ENCODE peak calls at places on chromosomes 11 and 22, in four cellular contexts. X, A, I and C are unnamed samples.

GRCh38 chr22:41697126-41697775 is 2.1 kb upstream of the MEI1 start:
- DNase-seq in X (peak; percentile 81), A (peak; percentile 57), I (peak; percentile 90), C (peak; percentile 87)

GRCh38 chr11:61057615-61058014 is 44.7 kb upstream of the CD5 start:
- DNase-seq in X (no peak), A (no peak), I (no peak), C (no peak)

GRCh38 chr22:40070701-40071100 is 75.9 kb downstream of the FAM83F start:
- DNase-seq in X (no peak), A (no peak), I (no peak), C (no peak)

GRCh38 chr11:3155216-3155615 is 9.9 kb downstream of the OSBPL5 start:
- DNase-seq in X (no peak), A (no peak), I (no peak), C (no peak)

GRCh38 chr22:49324527-49325491 is 502.9 kb downstream of the BRD1 start:
- DNase-seq in X (no peak), A (no peak), I (no peak), C (no peak)

GRCh38 chr11:133234883-133235282 is 297.4 kb downstream of the OPCML start:
- DNase-seq in X (no peak), A (no peak), I (no peak), C (no peak)

GRCh38 chr22:46791201-46791731 is 28.8 kb downstream of the TBC1D22A start:
- DNase-seq in X (no peak), A (no peak), I (no peak), C (no peak)

GRCh38 chr22:19659805-19660345 is 54.4 kb upstream of the SEPTIN5 start:
- DNase-seq in X (no peak), A (no peak), I (no peak), C (no peak)

GRCh38 chr11:135074397-135074998 is 662.5 kb upstream of the B3GAT1 start:
- DNase-seq in X (no peak), A (no peak), I (no peak), C (no peak)

GRCh38 chr11:114094516-114094915 is 35.0 kb downstream of the ZBTB16 start:
- DNase-seq in X (no peak), A (no peak), I (no peak), C (no peak)

GRCh38 chr11:115348404-115348803 is 155.8 kb downstream of the CADM1 start:
- DNase-seq in X (no peak), A (no peak), I (no peak), C (no peak)

GRCh38 chr11:596374-596773 is 19.4 kb downstream of the IRF7 start:
- DNase-seq in X (no peak), A (no peak), I (no peak), C (no peak)

GRCh38 chr22:48358886-48359612 is 1468.6 kb downstream of the BRD1 start:
- DNase-seq in X (no peak), A (no peak), I (no peak), C (no peak)

GRCh38 chr11:115920841-115921480 is 416.7 kb upstream of the CADM1 start:
- DNase-seq in X (no peak), A (no peak), I (no peak), C (no peak)

GRCh38 chr11:110182886-110183285 is 89.7 kb downstream of the ZC3H12C start:
- DNase-seq in X (no peak), A (no peak), I (no peak), C (no peak)

GRCh38 chr22:35589071-35589735 is 27.9 kb downstream of the MB start:
- DNase-seq in X (no peak), A (no peak), I (peak; percentile 31), C (no peak)

GRCh38 chr22:19174106-19175025 is 4.2 kb downstream of the SLC25A1 start:
- DNase-seq in X (peak; percentile 57), A (peak; percentile 15), I (peak; percentile 49), C (no peak)

GRCh38 chr11:44065851-44066731 is at the start of gene ACCS:
- DNase-seq in X (peak; percentile 51), A (peak; percentile 70), I (peak; percentile 85), C (peak; percentile 89)

GRCh38 chr22:18947905-18948304 is 11.8 kb upstream of the PRODH start:
- DNase-seq in X (no peak), A (no peak), I (no peak), C (no peak)

GRCh38 chr11:111097191-111097590 is 148.3 kb upstream of the POU2AF2 start:
- DNase-seq in X (peak; percentile 5), A (no peak), I (no peak), C (no peak)

GRCh38 chr11:60334005-60334620 is 7.1 kb downstream of the MS4A6E start:
- DNase-seq in X (peak; percentile 42), A (no peak), I (peak; percentile 50), C (peak; percentile 66)

GRCh38 chr22:27317961-27318360 is 483.6 kb downstream of the MN1 start:
- DNase-seq in X (no peak), A (no peak), I (no peak), C (no peak)

GRCh38 chr11:113147249-113147648 is 167.1 kb upstream of the TTC12 start:
- DNase-seq in X (no peak), A (no peak), I (peak; percentile 5), C (no peak)

GRCh38 chr22:23503736-23504440 is 76.2 kb downstream of the IGLL1 start:
- DNase-seq in X (no peak), A (no peak), I (no peak), C (no peak)
- TF ChIP-seq SIN3A in X (no peak), A (no peak), I (no peak), C (no peak)

GRCh38 chr11:77127969-77128691 is at the start of gene MYO7A:
- DNase-seq in X (peak; percentile 89), A (no peak), I (no peak), C (peak; percentile 58)
- TF ChIP-seq MAX in X (peak; percentile 14), A (no peak), I (no peak), C (no peak)

GRCh38 chr11:30174265-30175022 is 56.4 kb upstream of the FSHB start:
- DNase-seq in X (no peak), A (no peak), I (no peak), C (no peak)

GRCh38 chr11:30171661-30172060 is 59.2 kb upstream of the FSHB start:
- DNase-seq in X (no peak), A (no peak), I (no peak), C (no peak)

GRCh38 chr11:30172158-30172557 is 58.7 kb upstream of the FSHB start:
- DNase-seq in X (no peak), A (no peak), I (no peak), C (no peak)

DNA sequence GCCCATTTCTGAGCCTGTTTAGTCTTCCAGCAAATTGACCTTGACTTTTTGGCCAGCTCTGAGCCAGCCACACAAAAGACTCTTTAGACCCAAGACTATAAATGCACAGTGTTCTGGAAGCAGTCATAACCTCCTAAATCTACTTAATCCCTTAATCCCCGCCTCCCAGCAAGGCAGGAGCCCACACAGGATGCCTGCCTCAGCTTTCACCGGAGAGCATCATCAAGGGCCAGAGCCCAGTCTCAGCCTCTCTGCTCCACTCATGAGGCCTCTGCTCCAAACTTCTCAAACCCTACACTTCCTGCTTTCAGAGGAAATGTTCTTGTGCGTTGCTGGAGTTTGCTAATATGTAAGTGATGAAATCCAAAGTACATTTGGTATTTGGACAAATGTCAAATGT is 57.9 kb upstream of the FSHB start:
- DNase-seq in X (no peak), A (no peak), I (no peak), C (no peak)
- TF ChIP-seq HDAC6 in X (no peak), A (no peak), I (no peak), C (no peak)

DNA sequence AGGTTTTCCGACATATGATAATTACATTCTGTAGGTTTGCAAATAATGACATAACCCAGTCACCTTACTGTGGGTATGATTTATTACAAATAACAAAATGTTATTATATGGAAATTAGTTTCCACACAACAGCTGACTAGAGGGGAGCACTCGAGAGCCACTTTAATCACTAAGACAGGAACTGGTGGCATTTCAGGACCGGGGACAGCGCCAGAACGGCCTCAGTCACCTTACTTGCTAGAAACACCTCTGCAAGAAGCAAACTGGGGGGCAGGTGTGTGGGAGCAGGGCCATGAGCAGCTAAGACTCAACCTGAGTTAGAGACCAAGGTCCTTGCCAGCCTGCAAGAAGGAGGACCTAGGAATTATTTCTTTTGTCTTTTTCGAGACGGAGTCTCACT is 199.9 kb downstream of the DSCAML1 start:
- DNase-seq in X (peak; percentile 21), A (no peak), I (no peak), C (peak; percentile 41)
- TF ChIP-seq SIN3A in X (no peak), A (no peak), I (no peak), C (no peak)

DNA sequence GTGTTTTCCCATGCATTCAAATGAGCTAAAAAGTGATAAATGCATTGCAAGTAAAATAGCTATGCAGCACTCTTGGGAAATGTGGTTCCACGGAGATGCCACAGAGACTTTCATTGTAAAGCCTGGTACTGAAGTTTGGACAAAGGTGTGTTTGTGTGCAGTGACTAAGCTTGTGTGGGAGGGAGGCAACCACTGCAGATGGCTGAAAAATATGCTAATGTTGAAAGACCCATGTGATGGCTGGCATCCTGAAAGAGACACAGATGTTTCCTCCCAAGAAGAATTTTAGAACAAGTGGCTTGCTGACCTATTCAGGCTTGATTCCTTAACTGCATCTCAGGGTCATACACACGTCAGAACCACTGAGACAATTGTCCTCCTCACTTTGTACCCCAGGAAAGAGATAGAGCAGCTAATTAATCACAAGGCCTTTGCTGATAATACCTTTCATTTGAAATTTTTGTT is 73.8 kb downstream of the FAM76B start:
- DNase-seq in X (peak; percentile 3), A (peak; percentile 89), I (no peak), C (no peak)
- TF ChIP-seq MAX in X (no peak), A (no peak), I (no peak), C (no peak)

DNA sequence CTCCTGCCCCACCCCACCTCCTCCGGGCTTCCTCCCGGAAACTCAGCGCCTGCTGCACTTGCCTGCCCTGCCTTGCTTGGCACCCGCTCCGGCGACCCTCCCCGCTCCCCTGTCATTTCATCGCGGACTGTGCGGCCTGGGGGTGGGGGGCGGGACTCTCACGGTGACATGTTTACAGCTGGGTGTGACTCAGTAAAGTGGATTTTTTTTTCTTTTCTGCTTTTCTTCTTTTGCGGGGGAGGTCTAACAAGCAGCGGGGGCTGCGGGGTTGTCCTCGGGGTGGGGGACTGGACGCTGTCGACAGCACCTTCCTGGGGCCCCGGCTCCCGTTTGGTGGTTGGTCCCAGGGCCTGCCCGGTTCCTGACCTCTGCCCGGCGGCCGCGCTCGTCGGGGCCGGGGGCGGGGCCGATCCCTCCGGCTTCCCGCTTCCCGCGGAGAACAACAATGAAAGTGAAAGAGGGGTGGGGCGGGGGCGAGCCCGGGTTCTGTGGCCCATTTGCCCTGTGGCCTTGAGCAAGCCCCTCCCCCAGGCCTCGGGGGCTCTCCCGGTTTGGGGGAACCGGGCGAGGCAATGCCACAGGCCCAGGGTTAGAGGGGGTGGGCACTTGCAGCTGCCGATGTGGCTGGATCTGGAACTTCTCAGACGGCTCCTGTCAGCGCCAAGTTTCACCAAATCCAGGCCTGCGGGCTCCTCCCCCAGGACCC is 976 bp upstream of the MDK start:
- DNase-seq in X (peak; percentile 78), A (no peak), I (no peak), C (peak; percentile 87)
- TF ChIP-seq HDAC6 in X (no peak), A (no peak), I (no peak), C (no peak)